ENCODE peak calls at places on chromosomes 2 and 18, in four cellular contexts. F is IMR-90, K is HepG2, C is sigmoid colon. U is an unnamed sample.

GRCh38 chr2:24375349-24376087 is 15.2 kb upstream of the ITSN2 start:
- DNase-seq in F (no peak), K (no peak), C (no peak), U (peak; percentile 12)

GRCh38 chr2:43039376-43040080 is 186.9 kb downstream of the ZFP36L2 start:
- DNase-seq in F (no peak), K (no peak), C (no peak), U (peak; percentile 85)

GRCh38 chr2:85994421-85994777 is 105.6 kb upstream of the ST3GAL5 start:
- DNase-seq in F (no peak), K (no peak), C (no peak), U (peak; percentile 39)

GRCh38 chr2:20200697-20201555 is 24.0 kb downstream of the SDC1 start:
- DNase-seq in F (no peak), K (no peak), C (no peak), U (no peak)

GRCh38 chr18:48363167-48363566 is 46.0 kb downstream of the ZBTB7C start:
- DNase-seq in F (no peak), K (no peak), C (no peak), U (peak; percentile 17)

GRCh38 chr2:121479882-121480522 is 50.7 kb upstream of the RNU4ATAC start:
- DNase-seq in F (no peak), K (no peak), C (no peak), U (no peak)

GRCh38 chr18:9918016-9918680 is 4.3 kb downstream of the VAPA start:
- DNase-seq in F (peak; percentile 47), K (peak; percentile 56), C (no peak), U (no peak)

GRCh38 chr18:78145096-78145495 is 834.5 kb upstream of the SALL3 start:
- DNase-seq in F (no peak), K (no peak), C (no peak), U (no peak)

GRCh38 chr2:74457549-74458131 is 598 bp upstream of the WBP1 start:
- DNase-seq in F (no peak), K (peak; percentile 68), C (peak; percentile 79), U (peak; percentile 57)

GRCh38 chr18:44957440-44957839 is 276.8 kb downstream of the SETBP1 start:
- DNase-seq in F (no peak), K (no peak), C (no peak), U (no peak)

GRCh38 chr18:5556317-5556974 is 12.6 kb upstream of the EPB41L3 start:
- DNase-seq in F (peak; percentile 67), K (peak; percentile 23), C (no peak), U (peak; percentile 21)
- TF ChIP-seq CTCF in F (peak; percentile 2), K (no peak), C (no peak), U (no peak)

DNA sequence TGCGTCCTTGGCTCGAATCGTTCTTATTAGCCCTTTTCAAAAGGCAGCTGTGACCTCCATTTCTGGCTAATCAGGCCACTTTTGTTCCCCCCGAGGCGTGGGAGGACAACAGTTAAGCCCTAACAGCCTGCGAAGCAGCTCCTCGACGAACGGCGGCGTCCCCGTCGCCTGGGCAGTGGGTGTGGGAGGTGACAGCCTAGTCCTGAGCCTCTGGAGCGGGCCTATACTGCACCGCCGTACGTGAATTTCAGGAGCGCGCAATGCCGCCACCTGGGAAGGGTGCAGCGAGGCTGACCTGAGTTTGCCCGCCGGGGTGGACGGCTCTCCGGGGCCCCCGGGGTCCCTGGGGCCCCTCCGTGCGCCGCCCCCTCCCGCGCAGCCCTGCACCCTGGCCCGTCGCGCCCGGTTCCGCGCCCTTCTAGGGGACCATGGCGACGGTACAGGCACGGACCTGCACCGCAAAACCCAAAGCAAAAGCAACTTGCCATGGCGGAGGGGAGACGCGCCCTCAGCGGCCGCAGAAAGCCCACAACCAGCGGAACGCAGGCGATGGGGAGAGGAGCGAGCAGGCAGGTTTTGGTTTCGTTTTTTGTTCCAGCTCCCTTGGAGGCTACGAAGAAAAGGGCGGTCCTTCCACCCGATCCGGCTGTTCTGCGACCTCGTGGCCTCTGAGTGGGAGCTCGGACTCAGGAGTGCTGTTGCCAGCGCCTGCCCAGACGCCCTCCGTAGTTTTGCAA is at the start of gene RBM43:
- DNase-seq in F (peak; percentile 91), K (peak; percentile 44), C (peak; percentile 95), U (peak; percentile 88)
- TF ChIP-seq POLR2A in F (peak; percentile 6), K (no peak), C (peak; percentile 43), U (no peak)

GRCh38 chr2:12035029-12035720 is 288.7 kb downstream of the LPIN1 start:
- DNase-seq in F (no peak), K (no peak), C (no peak), U (no peak)
- H3K4me3 ChIP-seq in F (no peak overlapping the region), K (no peak overlapping the region), C (no peak overlapping the region), U (no peak overlapping the region)

GRCh38 chr2:100317634-100318033 is 4.7 kb downstream of the LONRF2 start:
- DNase-seq in F (no peak), K (no peak), C (no peak), U (no peak)

GRCh38 chr2:100320547-100321180 is 1.6 kb downstream of the LONRF2 start:
- DNase-seq in F (no peak), K (no peak), C (no peak), U (no peak)

GRCh38 chr2:100321881-100322820 is at the start of gene LONRF2:
- DNase-seq in F (no peak), K (no peak), C (no peak), U (no peak)

GRCh38 chr2:100321181-100321880 is 970 bp downstream of the LONRF2 start:
- DNase-seq in F (peak; percentile 21), K (no peak), C (no peak), U (no peak)
- TF ChIP-seq CTCF in F (no peak), K (no peak), C (peak; percentile 38), U (no peak)

GRCh38 chr2:197310271-197310939 is at the start of gene ANKRD44:
- DNase-seq in F (peak; percentile 80), K (peak; percentile 47), C (peak; percentile 96), U (peak; percentile 80)
- TF ChIP-seq POLR2A in F (no peak), K (no peak), C (peak; percentile 42), U (no peak)

GRCh38 chr2:15944325-15945017 is 4.1 kb downstream of the MYCN start:
- DNase-seq in F (no peak), K (no peak), C (no peak), U (peak; percentile 21)

GRCh38 chr2:15943914-15944313 is 3.6 kb downstream of the MYCN start:
- DNase-seq in F (no peak), K (no peak), C (no peak), U (peak; percentile 32)

GRCh38 chr2:15947431-15947830 is 7.1 kb downstream of the MYCN start:
- DNase-seq in F (no peak), K (no peak), C (no peak), U (no peak)

GRCh38 chr2:15946983-15947382 is 6.6 kb downstream of the MYCN start:
- DNase-seq in F (no peak), K (no peak), C (no peak), U (no peak)

GRCh38 chr2:15945909-15946705 is 5.8 kb downstream of the MYCN start:
- DNase-seq in F (no peak), K (no peak), C (no peak), U (peak; percentile 31)
- H3K4me3 ChIP-seq in F (no peak overlapping the region), K (no peak overlapping the region), C (no peak overlapping the region), U (no peak overlapping the region)

GRCh38 chr2:179842498-179843153 is 18.8 kb downstream of the ZNF385B start:
- DNase-seq in F (no peak), K (peak; percentile 48), C (no peak), U (no peak)
- TF ChIP-seq CTCF in F (no peak), K (peak; percentile 74), C (no peak), U (no peak)

GRCh38 chr2:27628767-27629709 is at the start of the genes CCDC121 and GPN1:
- DNase-seq in F (peak; percentile 94), K (peak; percentile 88), C (peak; percentile 90), U (peak; percentile 90)
- TF ChIP-seq POLR2A in F (peak; percentile 98), K (peak; percentile 97), C (peak; percentile 14), U (no peak)

GRCh38 chr2:213016984-213017351 is 134.4 kb downstream of the IKZF2 start:
- DNase-seq in F (peak; percentile 37), K (no peak), C (no peak), U (no peak)
- H3K4me3 ChIP-seq in F (no peak overlapping the region), K (no peak overlapping the region), C (no peak overlapping the region), U (no peak overlapping the region)

U was measured in lower leg skin.